ENCODE peak calls at places on chromosomes 16 and 17, in five cellular contexts. K is heart right ventricle, E is pancreas, D is upper lobe of right lung, H is SK-N-SH. W is an unnamed sample. For H3K4me1, the result is how much of the 10 kb centered on the place peaks cover.

GRCh38 chr16:80366023-80366422 is 174.8 kb upstream of the DYNLRB2 start:
- DNase-seq in K (no peak), D (no peak), E (no peak), H (no peak), W (no peak)

GRCh38 chr16:15961060-15961511 is 11.7 kb downstream of the ABCC1 start:
- DNase-seq in D (no peak), E (no peak), K (no peak), H (no peak), W (peak)

GRCh38 chr16:48102083-48103008 is 53.4 kb downstream of the ABCC12 start:
- DNase-seq in D (no peak), K (no peak), E (no peak), H (no peak), W (no peak)

GRCh38 chr16:2874584-2875362 is 8.2 kb upstream of the FLYWCH2 start:
- DNase-seq in E (peak), D (peak), H (peak), K (peak), W (peak)

GRCh38 chr16:52546291-52546941 is 527 bp downstream of the TOX3 start:
- DNase-seq in E (peak), K (no peak), D (no peak), H (peak), W (no peak)

GRCh38 chr16:8376430-8376829 is 213.9 kb downstream of the TMEM114 start:
- DNase-seq in E (no peak), K (no peak), D (no peak), H (no peak), W (no peak)

GRCh38 chr17:15744885-15745284 is 12.8 kb downstream of the TBC1D26 start:
- DNase-seq in E (no peak), D (no peak), K (no peak), H (peak), W (no peak)

GRCh38 chr17:32099686-32100085 is 42.6 kb upstream of the RHOT1 start:
- DNase-seq in H (no peak), K (no peak), D (no peak), E (no peak), W (no peak)

GRCh38 chr17:3681057-3681456 is 12.4 kb downstream of the EMC6 start:
- DNase-seq in H (no peak), K (no peak), E (no peak), D (no peak), W (no peak)

GRCh38 chr17:41909088-41909487 is 9.7 kb downstream of the ACLY start:
- DNase-seq in K (no peak), H (no peak), E (no peak), D (no peak), W (no peak)

GRCh38 chr17:28514571-28515002 is 8.4 kb downstream of the FOXN1 start:
- DNase-seq in H (no peak), K (no peak), E (no peak), D (no peak), W (no peak)

GRCh38 chr17:7794063-7794663 is 39.9 kb upstream of the KDM6B start:
- DNase-seq in D (no peak), K (no peak), H (no peak), E (no peak), W (no peak)

GRCh38 chr17:50301891-50302584 is 27.8 kb downstream of the TMEM92 start:
- DNase-seq in K (no peak), E (no peak), D (no peak), H (no peak), W (no peak)

GRCh38 chr17:16906670-16907069 is 65.2 kb downstream of the TNFRSF13B start:
- DNase-seq in H (no peak), K (no peak), D (no peak), E (no peak), W (no peak)

GRCh38 chr17:2192367-2193028 is 111.1 kb downstream of the SMG6 start:
- DNase-seq in E (no peak), H (peak), K (no peak), D (no peak), W (peak)

GRCh38 chr17:80585880-80586279 is 41.2 kb downstream of the RPTOR start:
- DNase-seq in E (no peak), D (no peak), H (peak), K (no peak), W (no peak)

GRCh38 chr16:13453325-13453724 is 466.6 kb upstream of the ERCC4 start:
- DNase-seq in K (no peak), H (no peak), D (no peak), E (no peak), W (no peak)

GRCh38 chr16:18832021-18832420 is 30.7 kb upstream of the ARL6IP1 start:
- DNase-seq in E (no peak), H (no peak), D (no peak), K (no peak), W (no peak)

GRCh38 chr16:28923652-28924398 is 1.2 kb downstream of the RABEP2 start:
- DNase-seq in E (no peak), D (no peak), K (no peak), H (no peak), W (peak)

GRCh38 chr17:6408271-6408670 is 26.6 kb downstream of the AIPL1 start:
- DNase-seq in D (peak), E (peak), H (no peak), K (no peak), W (no peak)

GRCh38 chr17:6415616-6416015 is 19.3 kb downstream of the AIPL1 start:
- DNase-seq in K (no peak), D (peak), H (no peak), E (no peak), W (no peak)

DNA sequence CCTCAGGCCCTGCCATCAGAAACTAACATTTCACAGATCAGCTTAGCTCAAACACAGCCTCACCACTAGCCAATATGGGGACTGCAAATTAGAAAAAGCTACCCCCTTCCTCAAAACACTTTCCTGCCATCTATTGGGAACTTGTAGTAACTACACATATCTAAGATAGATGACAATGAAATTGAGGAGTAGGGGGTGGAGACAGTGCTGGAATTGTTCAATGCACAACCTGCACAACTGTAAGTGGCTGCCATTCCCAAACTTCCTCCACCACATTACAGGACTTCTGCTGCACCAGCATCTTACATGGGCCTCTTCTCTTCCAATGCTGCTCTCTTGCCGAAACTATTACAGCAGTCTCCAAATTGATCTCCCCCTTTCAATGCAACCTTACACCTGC is 21.8 kb downstream of the AIPL1 start:
- DNase-seq in D (no peak), K (no peak), H (peak), E (peak), W (no peak)
- H3K4me1 ChIP-seq in D (under half), K (under half), H (under half), E (under half), W (under half)

GRCh38 chr16:67270931-67271338 is 8.4 kb upstream of the PLEKHG4 start:
- DNase-seq in E (no peak), H (no peak), K (no peak), D (no peak), W (no peak)

GRCh38 chr16:67268136-67268579 is 11.2 kb upstream of the PLEKHG4 start:
- DNase-seq in E (no peak), H (no peak), D (no peak), K (peak), W (no peak)

GRCh38 chr16:67269766-67270165 is 9.6 kb upstream of the PLEKHG4 start:
- DNase-seq in H (no peak), E (no peak), K (no peak), D (no peak), W (no peak)

GRCh38 chr16:67265834-67266233 is 13.5 kb upstream of the PLEKHG4 start:
- DNase-seq in E (no peak), D (peak), K (no peak), H (no peak), W (no peak)

GRCh38 chr16:67271446-67271845 is 7.9 kb upstream of the PLEKHG4 start:
- DNase-seq in D (no peak), H (no peak), K (no peak), E (no peak), W (no peak)
- H3K4me1 ChIP-seq in D (under half), H (under half), K (under half), E (under half), W (under half)

GRCh38 chr17:61289408-61290385 is 109.9 kb upstream of the TBX2 start:
- DNase-seq in H (peak), E (no peak), K (no peak), D (no peak), W (no peak)
- H3K4me1 ChIP-seq in H (under half), E (under half), K (under half), D (under half), W (under half)

DNA sequence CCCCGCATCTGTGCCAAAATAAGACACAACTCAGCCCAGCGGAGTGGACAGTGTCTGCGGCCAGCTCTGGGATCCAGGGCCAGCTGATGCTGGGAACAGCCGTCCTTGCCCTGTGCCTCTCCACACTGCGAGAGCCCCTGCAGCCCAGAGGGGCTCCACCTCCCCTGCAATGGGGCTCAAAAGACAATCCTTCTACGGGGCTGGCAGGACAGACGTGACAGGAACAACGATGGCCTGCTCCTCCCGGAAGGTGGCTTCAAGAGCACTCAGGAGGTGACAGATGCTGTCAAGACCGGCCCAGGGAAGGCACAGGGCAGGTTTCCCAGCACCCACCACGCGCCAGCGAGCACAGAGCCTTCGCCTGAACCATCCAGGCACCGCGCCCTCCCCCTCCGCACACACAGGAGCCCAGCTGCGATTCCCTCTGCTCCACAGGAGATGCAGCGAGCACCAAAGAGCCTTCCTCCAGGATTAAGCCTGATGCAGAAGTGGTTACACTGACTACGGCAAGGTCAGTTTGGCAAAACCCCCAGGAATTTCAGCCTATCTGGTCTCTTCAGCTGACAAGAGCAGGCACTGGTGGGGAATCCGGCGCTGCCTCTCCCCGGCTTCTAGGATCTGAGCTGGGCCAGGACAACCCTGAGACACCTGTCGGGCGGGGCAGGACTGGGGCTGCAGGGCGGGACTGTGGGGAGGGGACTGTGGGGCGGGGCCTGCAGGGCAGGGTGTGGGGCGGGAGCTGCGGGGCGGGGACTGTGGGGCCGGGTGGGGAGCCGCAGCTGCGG is 103.4 kb downstream of the ZNF778 start:
- DNase-seq in H (no peak), E (no peak), D (no peak), K (peak), W (no peak)
- H3K4me1 ChIP-seq in H (half or more), E (under half), D (half or more), K (half or more), W (half or more)

DNA sequence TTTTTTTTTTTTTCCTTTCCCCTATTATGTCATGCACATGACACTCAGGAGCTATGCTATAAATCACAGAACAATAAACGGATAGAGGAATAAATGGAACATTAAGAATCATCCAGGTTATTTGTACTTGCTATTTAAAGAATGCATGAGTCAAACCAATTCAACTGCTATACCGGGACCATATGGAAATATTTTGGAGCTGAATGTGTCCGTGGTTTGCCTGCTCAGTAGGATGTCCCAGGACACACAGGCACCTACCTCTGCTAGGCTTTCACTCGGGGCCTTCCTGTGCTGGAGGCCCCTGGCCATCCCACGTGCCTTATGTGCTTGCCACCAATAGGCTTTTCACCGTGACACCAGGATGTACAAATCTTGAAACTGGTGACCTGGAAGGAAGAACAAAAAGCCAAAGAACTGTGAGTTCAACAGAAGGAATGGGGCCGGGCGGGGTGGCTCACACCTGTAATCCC is 15.3 kb upstream of the SEC14L1 start:
- DNase-seq in D (no peak), H (no peak), E (no peak), K (no peak), W (no peak)
- H3K4me1 ChIP-seq in D (under half), H (under half), E (under half), K (half or more), W (under half)

DNA sequence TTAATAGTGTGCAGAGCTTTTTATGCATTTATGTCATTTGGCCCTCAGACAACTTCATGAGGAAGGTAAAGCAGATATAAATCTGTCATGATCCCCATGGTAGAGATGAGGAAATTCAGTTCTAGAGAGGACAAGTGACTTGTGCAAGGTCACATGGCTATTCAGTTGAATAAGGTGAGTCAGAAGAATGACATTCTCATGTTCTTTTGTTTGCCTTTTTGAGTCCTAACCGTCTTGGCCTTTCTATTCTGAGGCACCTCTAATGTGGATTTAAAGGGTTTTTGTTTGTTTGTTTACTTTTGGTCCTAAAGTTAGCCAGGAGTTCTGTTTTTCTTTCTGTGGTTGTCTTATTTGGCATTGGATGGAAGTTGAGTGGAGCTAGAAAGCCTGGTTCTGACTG is 116.3 kb upstream of the ELAC2 start:
- DNase-seq in E (no peak), K (no peak), D (no peak), H (no peak), W (no peak)
- H3K4me1 ChIP-seq in E (under half), K (under half), D (under half), H (under half), W (under half)